ENCODE peak calls at places on chromosome 1, in nine cellular contexts. Z is mesothelial cell of epicardium, M is psoas muscle, O is mammary epithelial cell, F is hepatocyte, I is endodermal cell, A is endothelial cell, Y is right atrium auricular region, R is left ventricle myocardium inferior. S is an unnamed sample.

GRCh38 chr1:17768651-17769241 is 13.6 kb downstream of the ACTL8 start:
- DNase-seq in R (peak), F (peak), A (no peak), M (peak), Y (peak), I (peak), O (no peak), Z (no peak), S (no peak)

GRCh38 chr1:45622891-45623394 is 911 bp downstream of the CCDC17 start:
- DNase-seq in O (no peak), R (peak), A (no peak), Y (no peak), F (no peak), Z (no peak), M (peak), I (peak), S (no peak)

GRCh38 chr1:147072371-147073061 is 99.8 kb downstream of the PRKAB2 start:
- DNase-seq in I (peak), Y (no peak), M (no peak), O (no peak), R (no peak), F (peak), Z (no peak), A (peak), S (no peak)

GRCh38 chr1:47643506-47644215 is 205.8 kb downstream of the FOXD2 start:
- DNase-seq in Y (no peak), F (peak), I (no peak), Z (no peak), R (no peak), M (no peak), O (no peak), A (no peak), S (no peak)

GRCh38 chr1:180643693-180644092 is 11.9 kb downstream of the XPR1 start:
- DNase-seq in R (no peak), Z (no peak), M (no peak), F (no peak), I (no peak), O (no peak), A (no peak), Y (no peak), S (no peak)

GRCh38 chr1:206769331-206769731 is 1.2 kb upstream of the IL19 start:
- DNase-seq in R (no peak), I (no peak), M (no peak), F (no peak), O (no peak), A (no peak), Y (no peak), Z (no peak), S (no peak)

GRCh38 chr1:225813250-225813964 is 3.5 kb downstream of the EPHX1 start:
- DNase-seq in F (peak), I (peak), O (no peak), M (peak), Y (peak), R (peak), A (no peak), Z (no peak), S (no peak)

GRCh38 chr1:48205547-48205946 is 17.0 kb upstream of the SLC5A9 start:
- DNase-seq in M (no peak), I (no peak), Y (no peak), F (no peak), O (no peak), Z (no peak), A (no peak), R (no peak), S (no peak)

GRCh38 chr1:199405634-199406196 is 621.8 kb upstream of the NR5A2 start:
- DNase-seq in Y (no peak), M (no peak), Z (no peak), A (no peak), I (no peak), R (no peak), F (no peak), O (no peak), S (no peak)

GRCh38 chr1:30707412-30708360 is 15.7 kb downstream of the MATN1 start:
- DNase-seq in F (peak), O (peak), Y (peak), R (peak), A (peak), I (peak), M (peak), Z (peak), S (peak)

GRCh38 chr1:43205671-43206070 is 33.5 kb downstream of the CFAP57 start:
- DNase-seq in F (no peak), M (no peak), Z (no peak), A (no peak), Y (no peak), O (peak), I (no peak), R (no peak), S (no peak)

GRCh38 chr1:53541761-53542550 is 82.8 kb downstream of the DMRTB1 start:
- DNase-seq in Y (no peak), Z (no peak), O (no peak), F (peak), M (peak), R (no peak), A (peak), I (peak), S (no peak)
- TF ChIP-seq CTCF in Y (no peak), Z (no peak), O (peak), F (peak), M (peak), R (no peak), A (peak), I (peak), S (no peak)

DNA sequence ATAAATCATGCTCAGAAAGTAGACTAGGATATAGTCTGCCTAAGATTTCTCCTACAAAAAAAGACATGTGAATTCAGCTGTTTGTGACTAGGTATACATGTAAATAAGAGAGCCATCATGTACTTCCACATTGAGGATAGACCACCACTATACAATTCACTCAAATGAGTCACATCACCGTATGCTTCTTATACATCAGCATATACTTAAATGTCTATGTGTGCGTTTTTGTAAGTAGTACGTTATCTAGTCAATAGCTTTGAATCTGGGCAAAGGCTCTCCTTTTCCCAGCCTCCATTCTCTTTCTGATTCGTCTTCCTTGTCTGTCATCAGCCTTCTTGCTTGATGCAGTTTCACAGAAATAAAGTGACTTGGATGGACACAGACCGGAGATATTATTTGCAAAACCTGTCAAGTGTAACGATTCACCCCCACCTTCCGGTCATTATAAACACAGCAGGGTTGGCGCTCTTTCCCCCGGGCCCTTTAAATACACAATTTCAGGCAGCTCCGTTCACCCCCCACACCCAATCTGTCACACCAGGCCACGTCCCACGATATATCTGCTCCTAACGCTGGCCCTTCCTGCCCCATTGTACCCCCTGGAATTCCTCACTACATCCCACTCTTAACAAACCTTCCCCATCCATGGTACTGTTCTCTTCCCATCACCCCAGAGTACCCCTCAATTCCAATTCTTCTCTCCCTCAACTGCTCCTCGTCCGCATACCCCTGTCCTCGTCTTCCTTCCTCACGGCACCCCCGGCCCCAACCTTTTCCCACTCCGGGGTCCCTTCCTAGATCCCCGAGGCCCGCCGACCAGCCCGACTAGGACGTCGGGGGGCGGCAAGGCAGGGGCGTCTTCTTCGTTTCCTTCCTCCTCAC is 636 bp downstream of the VAMP4 start:
- DNase-seq in Y (no peak), F (peak), A (peak), R (peak), I (peak), M (peak), Z (no peak), O (peak), S (no peak)
- TF ChIP-seq CTCF in Y (no peak), F (peak), A (no peak), R (no peak), I (no peak), M (no peak), Z (no peak), O (no peak), S (peak)

DNA sequence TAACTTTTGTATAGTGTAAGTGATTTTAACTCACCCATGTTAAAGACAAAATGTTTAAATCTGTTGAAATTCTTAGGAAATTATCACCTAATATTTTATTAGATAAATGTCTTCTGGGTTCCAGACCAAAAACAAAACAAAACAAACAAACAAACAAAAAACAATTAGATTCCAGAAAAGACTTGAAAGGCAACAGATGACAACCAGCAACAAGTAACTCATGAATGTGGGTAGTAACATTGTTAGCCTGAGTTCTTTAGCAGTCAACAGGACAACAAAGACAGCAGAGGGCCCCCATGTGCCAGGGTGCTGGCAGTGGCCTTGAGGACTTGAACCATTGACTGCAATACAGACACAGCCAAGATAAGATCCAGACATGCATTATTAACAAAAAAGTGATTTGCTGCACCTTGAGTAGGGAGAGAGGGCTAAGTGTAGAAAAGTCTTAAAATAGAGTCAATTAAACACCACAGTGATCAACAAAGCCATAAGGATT is 2.4 kb upstream of the CD247 start:
- DNase-seq in Z (no peak), Y (no peak), F (no peak), A (no peak), M (no peak), R (no peak), I (no peak), O (no peak), S (no peak)
- TF ChIP-seq CTCF in Z (no peak), Y (no peak), F (no peak), A (no peak), M (no peak), R (no peak), I (peak), O (no peak), S (no peak)

GRCh38 chr1:23530750-23531651 is at the start of gene E2F2:
- DNase-seq in Y (peak), Z (peak), R (peak), M (peak), F (peak), A (peak), I (peak), O (peak), S (peak)
- TF ChIP-seq CTCF in Y (peak), Z (no peak), R (no peak), M (no peak), F (no peak), A (no peak), I (peak), O (no peak), S (no peak)

GRCh38 chr1:154954541-154954940 is 1.4 kb downstream of the PBXIP1 start:
- DNase-seq in R (no peak), M (no peak), O (no peak), A (no peak), I (no peak), Z (no peak), Y (no peak), F (no peak), S (no peak)

GRCh38 chr1:154955039-154955717 is 721 bp downstream of the PBXIP1 start:
- DNase-seq in F (peak), A (peak), R (no peak), Z (no peak), Y (no peak), M (peak), O (peak), I (peak), S (no peak)

GRCh38 chr1:154957258-154957657 is 1.4 kb upstream of the PBXIP1 start:
- DNase-seq in F (no peak), M (no peak), Y (no peak), O (no peak), I (no peak), R (no peak), Z (no peak), A (no peak), S (no peak)

GRCh38 chr1:154956557-154956956 is 658 bp upstream of the PBXIP1 start:
- DNase-seq in Z (no peak), Y (no peak), R (peak), O (no peak), M (peak), A (no peak), I (peak), F (no peak), S (no peak)

GRCh38 chr1:154955718-154956513 is at the start of gene PBXIP1:
- DNase-seq in A (peak), R (peak), Y (peak), O (peak), M (peak), I (peak), Z (peak), F (peak), S (peak)
- TF ChIP-seq CTCF in A (no peak), R (no peak), Y (no peak), O (no peak), M (no peak), I (peak), Z (no peak), F (peak), S (peak)

GRCh38 chr1:28578696-28579218 is 13.3 kb upstream of the RAB42 start:
- DNase-seq in A (no peak), Y (no peak), O (no peak), R (no peak), Z (no peak), I (no peak), F (no peak), M (no peak), S (no peak)

GRCh38 chr1:28582248-28582615 is 9.8 kb upstream of the RAB42 start:
- DNase-seq in A (no peak), Z (no peak), O (peak), Y (no peak), R (no peak), F (no peak), I (no peak), M (no peak), S (no peak)

GRCh38 chr1:28579374-28579773 is 12.7 kb upstream of the RAB42 start:
- DNase-seq in Z (no peak), A (no peak), M (no peak), I (no peak), Y (no peak), F (no peak), O (no peak), R (no peak), S (no peak)

GRCh38 chr1:28580706-28581530 is 11.1 kb upstream of the RAB42 start:
- DNase-seq in Z (no peak), R (no peak), A (no peak), M (no peak), O (peak), F (peak), I (peak), Y (no peak), S (no peak)

GRCh38 chr1:28581531-28582247 is 10.4 kb upstream of the RAB42 start:
- DNase-seq in R (peak), A (peak), Y (peak), O (peak), M (peak), Z (peak), I (peak), F (peak), S (peak)
- TF ChIP-seq CTCF in R (peak), A (no peak), Y (no peak), O (no peak), M (no peak), Z (no peak), I (no peak), F (no peak), S (no peak)

S was measured in D721Med.